ENCODE peak calls at places on chromosome 9, in nine cellular contexts. Y is HepG2, C is A549, A is stomach, L is IMR-90, N is heart left ventricle, M is ovary, F is transverse colon, O is esophagus squamous epithelium. V is an unnamed sample.

GRCh38 chr9:121529237-121529987 is 29.8 kb upstream of the GGTA1 start:
- DNase-seq in L (peak), C (peak), M (peak), N (peak), F (peak), O (peak), A (peak), Y (no peak), V (peak)

GRCh38 chr9:87184956-87185642 is 237.8 kb upstream of the GAS1 start:
- DNase-seq in O (no peak), N (no peak), L (peak), C (no peak), M (no peak), F (no peak), A (no peak), Y (no peak), V (no peak)

GRCh38 chr9:131567910-131568309 is 22.6 kb downstream of the PRRT1B start:
- DNase-seq in A (no peak), M (no peak), F (no peak), L (no peak), O (no peak), C (no peak), N (no peak), Y (no peak), V (no peak)

GRCh38 chr9:130237763-130238524 is 27.6 kb upstream of the HMCN2 start:
- DNase-seq in N (no peak), O (no peak), C (no peak), F (no peak), A (no peak), L (no peak), Y (no peak), M (no peak), V (no peak)

GRCh38 chr9:3675964-3676363 is 150.2 kb upstream of the RFX3 start:
- DNase-seq in A (no peak), M (no peak), Y (no peak), O (no peak), N (no peak), L (no peak), F (no peak), C (no peak), V (no peak)

GRCh38 chr9:20620658-20621552 is 1.4 kb downstream of the MLLT3 start:
- DNase-seq in M (peak), N (peak), C (peak), L (peak), Y (no peak), F (peak), O (no peak), A (peak), V (no peak)

GRCh38 chr9:136119259-136120118 is 814 bp upstream of the TMEM250 start:
- DNase-seq in M (no peak), A (no peak), C (peak), N (no peak), O (no peak), Y (peak), F (peak), L (peak), V (peak)

GRCh38 chr9:14271078-14271673 is 42.8 kb downstream of the NFIB start:
- DNase-seq in M (peak), L (peak), F (peak), C (peak), Y (peak), O (no peak), N (peak), A (peak), V (no peak)

GRCh38 chr9:13786131-13786530 is 506.6 kb upstream of the MPDZ start:
- DNase-seq in O (no peak), A (no peak), C (no peak), L (peak), N (peak), Y (no peak), F (no peak), M (no peak), V (no peak)

GRCh38 chr9:129174102-129174723 is 3.8 kb downstream of the IER5L start:
- DNase-seq in L (peak), O (peak), M (peak), Y (peak), C (peak), N (peak), F (peak), A (peak), V (peak)

GRCh38 chr9:7223981-7224380 is 466.2 kb downstream of the KDM4C start:
- DNase-seq in F (no peak), M (no peak), N (no peak), C (no peak), A (no peak), O (no peak), Y (no peak), L (no peak), V (no peak)

GRCh38 chr9:34686732-34687131 is 4.3 kb downstream of the CCL19 start:
- DNase-seq in O (no peak), Y (no peak), A (no peak), L (no peak), M (no peak), N (no peak), C (no peak), F (no peak), V (no peak)

GRCh38 chr9:18296702-18297531 is 177.0 kb upstream of the ADAMTSL1 start:
- DNase-seq in N (no peak), L (peak), Y (no peak), O (no peak), F (no peak), C (no peak), A (no peak), M (no peak), V (no peak)

GRCh38 chr9:71552480-71552879 is 215.8 kb downstream of the CEMIP2 start:
- DNase-seq in N (no peak), Y (no peak), C (no peak), A (no peak), L (no peak), M (no peak), O (no peak), F (no peak), V (no peak)

GRCh38 chr9:13410566-13411031 is 131.1 kb upstream of the MPDZ start:
- DNase-seq in Y (no peak), N (no peak), C (no peak), O (no peak), F (no peak), L (no peak), A (no peak), M (no peak), V (no peak)

GRCh38 chr9:121684381-121685145 is 33.1 kb downstream of the DAB2IP start:
- DNase-seq in C (peak), A (peak), L (no peak), F (peak), O (no peak), Y (no peak), M (no peak), N (peak), V (no peak)

GRCh38 chr9:34376596-34377401 is at the start of gene MYORG:
- DNase-seq in N (peak), C (peak), Y (peak), A (peak), L (peak), O (peak), F (peak), M (peak), V (peak)

GRCh38 chr9:124281934-124282351 is 24.2 kb downstream of the NEK6 start:
- DNase-seq in L (no peak), O (no peak), A (peak), C (no peak), M (no peak), F (peak), N (no peak), Y (peak), V (no peak)

GRCh38 chr9:121727295-121728028 is 76.0 kb downstream of the DAB2IP start:
- DNase-seq in O (no peak), M (peak), A (peak), L (no peak), F (no peak), C (no peak), Y (no peak), N (no peak), V (no peak)

GRCh38 chr9:137967280-137967943 is 89.8 kb downstream of the CACNA1B start:
- DNase-seq in F (no peak), L (no peak), A (peak), O (no peak), Y (no peak), M (no peak), N (no peak), C (no peak), V (no peak)

GRCh38 chr9:136341042-136341655 is 13.8 kb downstream of the GPSM1 start:
- DNase-seq in F (no peak), A (peak), M (no peak), N (no peak), L (no peak), O (no peak), C (no peak), Y (no peak), V (no peak)

GRCh38 chr9:4196886-4197285 is 103.0 kb downstream of the GLIS3 start:
- DNase-seq in Y (no peak), N (no peak), C (peak), O (no peak), F (no peak), M (no peak), L (no peak), A (no peak), V (no peak)

GRCh38 chr9:124769451-124770358 is 1.4 kb downstream of the NR6A1 start:
- DNase-seq in A (no peak), N (no peak), F (peak), Y (peak), L (no peak), M (no peak), O (no peak), C (peak), V (peak)

GRCh38 chr9:125544988-125545651 is 161.9 kb downstream of the MAPKAP1 start:
- DNase-seq in O (no peak), N (no peak), C (no peak), M (no peak), F (no peak), L (peak), Y (no peak), A (peak), V (no peak)

GRCh38 chr9:115691097-115691496 is 462.5 kb upstream of the PAPPA start:
- DNase-seq in M (no peak), L (peak), O (no peak), F (no peak), C (peak), Y (no peak), N (no peak), A (no peak), V (no peak)

GRCh38 chr9:119370816-119371215 is 1.6 kb upstream of the BRINP1 start:
- DNase-seq in F (peak), Y (peak), A (no peak), L (peak), N (peak), M (no peak), C (peak), O (no peak), V (peak)

GRCh38 chr9:97790542-97790941 is 62.5 kb upstream of the FOXE1 start:
- DNase-seq in A (no peak), L (no peak), F (no peak), C (no peak), Y (no peak), N (no peak), M (no peak), O (no peak), V (no peak)

GRCh38 chr9:34133436-34133949 is 7.0 kb upstream of the DCAF12 start:
- DNase-seq in C (no peak), N (no peak), O (no peak), M (no peak), F (no peak), Y (no peak), L (no peak), A (no peak), V (no peak)

GRCh38 chr9:82129708-82130107 is 141.1 kb downstream of the SPATA31D1 start:
- DNase-seq in Y (no peak), F (no peak), C (no peak), A (no peak), N (no peak), L (no peak), M (no peak), O (no peak), V (no peak)

GRCh38 chr9:36112516-36112915 is 24.0 kb upstream of the GLIPR2 start:
- DNase-seq in N (no peak), F (no peak), O (no peak), Y (no peak), C (no peak), M (no peak), A (no peak), L (no peak), V (no peak)

GRCh38 chr9:36113999-36114398 is 22.5 kb upstream of the GLIPR2 start:
- DNase-seq in O (no peak), C (no peak), A (no peak), N (no peak), M (no peak), L (no peak), Y (no peak), F (no peak), V (no peak)

GRCh38 chr9:36110434-36110833 is 26.1 kb upstream of the GLIPR2 start:
- DNase-seq in N (no peak), F (no peak), C (peak), Y (no peak), O (no peak), L (no peak), A (no peak), M (no peak), V (no peak)
- TF ChIP-seq POLR2A in N (no peak), F (no peak), C (no peak), Y (no peak), O (no peak), L (no peak), A (no peak), M (no peak), V (no peak)

GRCh38 chr9:101486693-101487442 is 46.8 kb upstream of the RNF20 start:
- DNase-seq in M (peak), F (peak), A (peak), Y (no peak), N (peak), O (no peak), L (peak), C (peak), V (no peak)
- TF ChIP-seq POLR2A in M (peak), F (peak), A (no peak), Y (no peak), N (no peak), O (peak), L (peak), C (peak), V (no peak)

DNA sequence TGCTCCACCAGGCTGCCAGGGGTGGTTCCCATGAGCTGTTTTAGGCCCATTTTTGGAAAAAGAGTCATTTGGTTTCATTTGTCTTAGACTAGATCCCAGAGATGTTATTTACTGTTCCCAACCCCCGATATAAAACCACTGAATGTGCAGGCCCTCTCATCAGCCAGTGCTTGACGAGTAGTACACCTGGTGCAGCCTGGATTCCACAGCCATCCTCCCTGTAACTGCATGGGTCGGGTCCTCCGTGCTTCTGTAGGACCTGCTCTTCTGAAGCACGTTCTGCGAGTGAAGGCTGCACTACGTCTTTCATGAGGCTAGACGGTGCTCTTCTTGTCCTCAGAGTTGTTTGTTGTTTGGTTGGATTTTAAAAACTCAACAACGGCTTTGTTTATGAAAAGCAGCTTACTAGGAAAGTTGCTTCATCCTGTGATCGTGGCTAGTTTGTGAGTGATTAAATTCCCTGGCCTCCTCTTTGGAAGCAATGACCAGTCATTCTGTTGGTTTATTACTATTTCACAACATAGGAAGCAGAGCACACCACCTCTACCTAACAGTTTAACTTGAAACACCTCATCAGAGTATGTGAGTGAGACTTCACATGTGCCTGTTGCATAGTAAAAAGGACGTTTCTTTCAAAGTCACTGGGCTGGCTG is 135.2 kb downstream of the AOPEP start:
- DNase-seq in F (no peak), L (peak), C (peak), M (no peak), O (no peak), A (no peak), Y (no peak), N (no peak), V (no peak)
- TF ChIP-seq POLR2A in F (no peak), L (no peak), C (no peak), M (no peak), O (no peak), A (no peak), Y (no peak), N (no peak), V (no peak)

GRCh38 chr9:99221266-99221622 is 498 bp downstream of the ALG2 start:
- DNase-seq in L (no peak), A (no peak), M (no peak), C (no peak), Y (no peak), O (no peak), F (no peak), N (no peak), V (peak)

GRCh38 chr9:99222416-99223280 is 566 bp downstream of the SEC61B start:
- DNase-seq in L (peak), O (no peak), C (no peak), Y (no peak), M (no peak), N (peak), A (no peak), F (no peak), V (no peak)

GRCh38 chr9:99226054-99226453 is 4.0 kb downstream of the SEC61B start:
- DNase-seq in L (no peak), F (no peak), C (no peak), M (no peak), N (no peak), Y (no peak), A (no peak), O (no peak), V (no peak)

GRCh38 chr9:99224445-99224844 is 2.4 kb downstream of the SEC61B start:
- DNase-seq in O (no peak), A (no peak), Y (no peak), L (no peak), F (no peak), N (no peak), C (no peak), M (no peak), V (no peak)

DNA sequence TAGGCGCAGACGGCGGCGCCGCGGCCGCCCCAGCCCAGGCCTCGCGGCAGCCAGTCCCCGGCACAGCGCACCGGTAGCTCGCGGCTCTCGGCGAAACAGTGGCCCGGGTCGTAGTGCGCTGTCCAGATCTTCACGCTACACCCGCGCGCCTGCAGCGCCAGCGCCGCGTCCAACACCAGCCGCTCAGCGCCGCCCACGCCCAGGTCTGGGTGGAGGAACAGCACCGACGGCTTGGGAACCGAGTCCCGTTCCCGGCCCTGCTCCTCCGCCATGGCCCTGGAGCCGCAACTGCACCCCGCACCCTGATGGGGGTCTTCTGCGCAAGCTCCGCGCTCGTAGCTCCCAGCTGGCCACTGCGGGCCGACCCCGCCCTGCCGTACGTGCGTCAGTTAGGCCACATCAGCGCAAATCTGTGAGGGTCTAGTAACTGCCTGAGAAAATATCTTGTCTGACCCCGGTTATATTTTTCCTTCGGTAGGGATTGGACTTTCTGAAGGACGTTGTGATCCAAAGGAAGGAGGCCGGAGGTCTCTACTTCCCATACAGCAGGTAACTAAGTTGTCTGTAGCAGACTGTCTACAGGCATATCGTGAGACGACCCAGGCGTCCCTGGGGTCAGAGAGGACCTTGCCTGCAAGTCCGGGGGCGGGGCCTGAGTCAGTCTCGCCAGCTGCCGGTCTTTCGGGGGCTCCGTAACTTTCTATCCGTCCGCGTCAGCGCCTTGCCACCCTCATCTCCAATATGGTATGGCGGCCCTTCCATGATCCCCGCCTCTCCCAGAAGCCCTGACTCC is at the start of the genes ALG2 and SEC61B:
- DNase-seq in C (peak), M (peak), Y (peak), F (peak), A (peak), N (peak), L (peak), O (peak), V (peak)
- TF ChIP-seq POLR2A in C (peak), M (peak), Y (peak), F (peak), A (no peak), N (peak), L (peak), O (peak), V (peak)

GRCh38 chr9:127792417-127793031 is 6.7 kb downstream of the CDK9 start:
- DNase-seq in N (no peak), C (no peak), M (peak), F (no peak), A (no peak), Y (no peak), L (no peak), O (no peak), V (no peak)

GRCh38 chr9:127793093-127793708 is 7.4 kb downstream of the CDK9 start:
- DNase-seq in F (no peak), C (no peak), N (no peak), Y (no peak), M (peak), L (peak), A (peak), O (no peak), V (no peak)

GRCh38 chr9:127794001-127794791 is 8.4 kb downstream of the CDK9 start:
- DNase-seq in A (peak), O (no peak), L (no peak), N (no peak), F (no peak), Y (no peak), M (peak), C (no peak), V (no peak)

GRCh38 chr9:127796899-127797370 is 5.7 kb upstream of the FPGS start:
- DNase-seq in Y (no peak), F (no peak), O (no peak), C (no peak), N (no peak), A (no peak), M (peak), L (peak), V (no peak)

GRCh38 chr9:127796225-127796813 is 6.4 kb upstream of the FPGS start:
- DNase-seq in F (no peak), M (peak), Y (peak), L (peak), A (peak), N (no peak), C (no peak), O (no peak), V (no peak)
- TF ChIP-seq POLR2A in F (no peak), M (no peak), Y (peak), L (no peak), A (no peak), N (no peak), C (no peak), O (no peak), V (no peak)

GRCh38 chr9:111195779-111196178 is 134.2 kb downstream of the OR2K2 start:
- DNase-seq in O (no peak), L (no peak), C (no peak), F (no peak), A (no peak), Y (no peak), M (no peak), N (no peak), V (no peak)

GRCh38 chr9:111197251-111197650 is 132.8 kb downstream of the OR2K2 start:
- DNase-seq in O (no peak), A (no peak), N (no peak), F (no peak), L (no peak), Y (no peak), C (no peak), M (no peak), V (no peak)

DNA sequence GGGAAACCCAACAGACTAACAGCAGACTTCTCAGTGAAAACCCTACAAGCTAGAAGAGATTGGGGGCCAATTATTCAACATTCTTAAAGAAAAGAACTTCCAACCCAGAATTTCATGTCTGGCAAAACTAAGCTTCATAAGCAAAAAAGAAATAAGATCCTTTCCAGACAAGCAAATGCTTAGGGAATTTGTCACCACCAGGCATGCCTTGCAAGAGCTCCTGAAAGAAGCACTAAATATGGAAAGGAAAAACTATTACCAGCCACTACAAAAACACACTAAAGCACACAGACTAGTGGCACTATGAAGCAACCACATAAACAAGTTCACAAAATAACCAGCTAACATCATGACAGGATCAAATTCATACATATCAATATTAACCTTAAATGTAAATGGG is 131.1 kb downstream of the OR2K2 start:
- DNase-seq in O (no peak), M (no peak), C (no peak), A (no peak), Y (no peak), L (peak), N (no peak), F (no peak), V (no peak)
- TF ChIP-seq POLR2A in O (no peak), M (no peak), C (no peak), A (no peak), Y (no peak), L (no peak), N (no peak), F (no peak), V (no peak)

V was measured in H54.